ENCODE peak calls at places on chromosome 10, in seven cellular contexts. One of them, this sample, is unnamed.
A peak's percentile ranks its signal among the peaks of the same experiment; 100 is the strongest.

GRCh38 chr10:16120563-16120962 is 260.3 kb upstream of the MINDY3 start:
- DNase-seq in A549: no peak
- DNase-seq in tibial artery: no peak
- DNase-seq in CD8-positive, alpha-beta memory T cell: no peak
- DNase-seq in psoas muscle: no peak
- DNase-seq in SJSA1: no peak
- DNase-seq in DND-41: no peak
- DNase-seq in this sample: no peak

GRCh38 chr10:17633353-17633752 is 10.6 kb upstream of the STAM start:
- DNase-seq in A549: no peak
- DNase-seq in tibial artery: no peak
- DNase-seq in CD8-positive, alpha-beta memory T cell: no peak
- DNase-seq in psoas muscle: no peak
- DNase-seq in SJSA1: no peak
- DNase-seq in DND-41: no peak
- DNase-seq in this sample: no peak

GRCh38 chr10:97889461-97890265 is 40.0 kb downstream of the GOLGA7B start:
- DNase-seq in A549: peak; percentile 90
- DNase-seq in tibial artery: no peak
- DNase-seq in CD8-positive, alpha-beta memory T cell: no peak
- DNase-seq in psoas muscle: no peak
- DNase-seq in SJSA1: peak; percentile 76
- DNase-seq in DND-41: peak; percentile 28
- DNase-seq in this sample: peak; percentile 100

GRCh38 chr10:125409756-125410155 is 249.4 kb upstream of the CTBP2 start:
- DNase-seq in A549: no peak
- DNase-seq in tibial artery: no peak
- DNase-seq in CD8-positive, alpha-beta memory T cell: no peak
- DNase-seq in psoas muscle: no peak
- DNase-seq in SJSA1: no peak
- DNase-seq in DND-41: no peak
- DNase-seq in this sample: no peak

GRCh38 chr10:110413903-110414562 is 83.7 kb upstream of the DUSP5 start:
- DNase-seq in A549: no peak
- DNase-seq in tibial artery: no peak
- DNase-seq in CD8-positive, alpha-beta memory T cell: no peak
- DNase-seq in psoas muscle: no peak
- DNase-seq in SJSA1: no peak
- DNase-seq in DND-41: no peak
- DNase-seq in this sample: no peak

GRCh38 chr10:18140149-18140956 is at the start of gene CACNB2:
- DNase-seq in A549: no peak
- DNase-seq in tibial artery: peak; percentile 89
- DNase-seq in CD8-positive, alpha-beta memory T cell: no peak
- DNase-seq in psoas muscle: peak; percentile 38
- DNase-seq in SJSA1: no peak
- DNase-seq in DND-41: no peak
- DNase-seq in this sample: no peak

GRCh38 chr10:58856508-58857240 is 319.8 kb upstream of the PHYHIPL start:
- DNase-seq in A549: peak; percentile 87
- DNase-seq in tibial artery: peak; percentile 78
- DNase-seq in CD8-positive, alpha-beta memory T cell: no peak
- DNase-seq in psoas muscle: peak; percentile 37
- DNase-seq in SJSA1: peak; percentile 93
- DNase-seq in DND-41: no peak
- DNase-seq in this sample: peak; percentile 60

GRCh38 chr10:102629661-102630614 is 14.3 kb upstream of the TRIM8 start:
- DNase-seq in A549: no peak
- DNase-seq in tibial artery: no peak
- DNase-seq in CD8-positive, alpha-beta memory T cell: no peak
- DNase-seq in psoas muscle: peak; percentile 11
- DNase-seq in SJSA1: peak; percentile 91
- DNase-seq in DND-41: no peak
- DNase-seq in this sample: no peak

GRCh38 chr10:121838149-121838548 is 89.7 kb downstream of the ATE1 start:
- DNase-seq in A549: no peak
- DNase-seq in tibial artery: no peak
- DNase-seq in CD8-positive, alpha-beta memory T cell: no peak
- DNase-seq in psoas muscle: no peak
- DNase-seq in SJSA1: no peak
- DNase-seq in DND-41: no peak
- DNase-seq in this sample: no peak

GRCh38 chr10:106336874-106337273 is 827.6 kb downstream of the SORCS1 start:
- DNase-seq in A549: no peak
- DNase-seq in tibial artery: no peak
- DNase-seq in CD8-positive, alpha-beta memory T cell: no peak
- DNase-seq in psoas muscle: no peak
- DNase-seq in SJSA1: no peak
- DNase-seq in DND-41: no peak
- DNase-seq in this sample: no peak

GRCh38 chr10:87550741-87551140 is 46.0 kb downstream of the MINPP1 start:
- DNase-seq in A549: no peak
- DNase-seq in tibial artery: no peak
- DNase-seq in CD8-positive, alpha-beta memory T cell: no peak
- DNase-seq in psoas muscle: no peak
- DNase-seq in SJSA1: no peak
- DNase-seq in DND-41: no peak
- DNase-seq in this sample: no peak

GRCh38 chr10:30435068-30435422 is 1.1 kb downstream of the MAP3K8 start:
- DNase-seq in A549: no peak
- DNase-seq in tibial artery: no peak
- DNase-seq in CD8-positive, alpha-beta memory T cell: no peak
- DNase-seq in psoas muscle: peak; percentile 37
- DNase-seq in SJSA1: no peak
- DNase-seq in DND-41: no peak
- DNase-seq in this sample: no peak

GRCh38 chr10:72567884-72568283 is 58.0 kb downstream of the MICU1 start:
- DNase-seq in A549: peak; percentile 58
- DNase-seq in tibial artery: no peak
- DNase-seq in CD8-positive, alpha-beta memory T cell: no peak
- DNase-seq in psoas muscle: no peak
- DNase-seq in SJSA1: no peak
- DNase-seq in DND-41: no peak
- DNase-seq in this sample: no peak

GRCh38 chr10:23630880-23631279 is 192.0 kb downstream of the OTUD1 start:
- DNase-seq in A549: no peak
- DNase-seq in tibial artery: no peak
- DNase-seq in CD8-positive, alpha-beta memory T cell: no peak
- DNase-seq in psoas muscle: no peak
- DNase-seq in SJSA1: no peak
- DNase-seq in DND-41: no peak
- DNase-seq in this sample: no peak

GRCh38 chr10:125102821-125103220 is 57.5 kb downstream of the CTBP2 start:
- DNase-seq in A549: no peak
- DNase-seq in tibial artery: peak; percentile 50
- DNase-seq in CD8-positive, alpha-beta memory T cell: no peak
- DNase-seq in psoas muscle: no peak
- DNase-seq in SJSA1: no peak
- DNase-seq in DND-41: no peak
- DNase-seq in this sample: peak; percentile 17

GRCh38 chr10:73965890-73966768 is 31.8 kb upstream of the VCL start:
- DNase-seq in A549: peak; percentile 81
- DNase-seq in tibial artery: peak; percentile 95
- DNase-seq in CD8-positive, alpha-beta memory T cell: no peak
- DNase-seq in psoas muscle: peak; percentile 73
- DNase-seq in SJSA1: peak; percentile 97
- DNase-seq in DND-41: no peak
- DNase-seq in this sample: peak; percentile 38

GRCh38 chr10:133336131-133337078 is at the start of gene CALY:
- DNase-seq in A549: peak; percentile 72
- DNase-seq in tibial artery: no peak
- DNase-seq in CD8-positive, alpha-beta memory T cell: peak; percentile 93
- DNase-seq in psoas muscle: peak; percentile 24
- DNase-seq in SJSA1: no peak
- DNase-seq in DND-41: peak; percentile 59
- DNase-seq in this sample: no peak

GRCh38 chr10:75247797-75248196 is 12.0 kb upstream of the COMTD1 start:
- DNase-seq in A549: no peak
- DNase-seq in tibial artery: peak; percentile 45
- DNase-seq in CD8-positive, alpha-beta memory T cell: no peak
- DNase-seq in psoas muscle: no peak
- DNase-seq in SJSA1: no peak
- DNase-seq in DND-41: no peak
- DNase-seq in this sample: no peak

GRCh38 chr10:117373848-117374505 is 1.3 kb downstream of the PDZD8 start:
- DNase-seq in A549: peak; percentile 33
- DNase-seq in tibial artery: peak; percentile 78
- DNase-seq in CD8-positive, alpha-beta memory T cell: peak; percentile 38
- DNase-seq in psoas muscle: peak; percentile 55
- DNase-seq in SJSA1: peak; percentile 55
- DNase-seq in DND-41: peak; percentile 28
- DNase-seq in this sample: no peak

GRCh38 chr10:326350-326749 is 191.1 kb downstream of the ZMYND11 start:
- DNase-seq in A549: no peak
- DNase-seq in tibial artery: no peak
- DNase-seq in CD8-positive, alpha-beta memory T cell: no peak
- DNase-seq in psoas muscle: no peak
- DNase-seq in SJSA1: no peak
- DNase-seq in DND-41: peak; percentile 71
- DNase-seq in this sample: no peak

GRCh38 chr10:4498763-4499251 is 327.2 kb upstream of the AKR1E2 start:
- DNase-seq in A549: no peak
- DNase-seq in tibial artery: no peak
- DNase-seq in CD8-positive, alpha-beta memory T cell: no peak
- DNase-seq in psoas muscle: no peak
- DNase-seq in SJSA1: peak; percentile 58
- DNase-seq in DND-41: no peak
- DNase-seq in this sample: no peak

GRCh38 chr10:120012566-120012965 is 120.0 kb downstream of the SEC23IP start:
- DNase-seq in A549: no peak
- DNase-seq in tibial artery: no peak
- DNase-seq in CD8-positive, alpha-beta memory T cell: no peak
- DNase-seq in psoas muscle: no peak
- DNase-seq in SJSA1: no peak
- DNase-seq in DND-41: no peak
- DNase-seq in this sample: no peak
- H3K4me3 ChIP-seq in A549: no peak overlapping the region
- H3K4me3 ChIP-seq in tibial artery: no peak overlapping the region
- H3K4me3 ChIP-seq in CD8-positive, alpha-beta memory T cell: no peak overlapping the region
- H3K4me3 ChIP-seq in psoas muscle: no peak overlapping the region
- H3K4me3 ChIP-seq in SJSA1: no peak overlapping the region
- H3K4me3 ChIP-seq in DND-41: no peak overlapping the region
- H3K4me3 ChIP-seq in this sample: no peak overlapping the region

DNA sequence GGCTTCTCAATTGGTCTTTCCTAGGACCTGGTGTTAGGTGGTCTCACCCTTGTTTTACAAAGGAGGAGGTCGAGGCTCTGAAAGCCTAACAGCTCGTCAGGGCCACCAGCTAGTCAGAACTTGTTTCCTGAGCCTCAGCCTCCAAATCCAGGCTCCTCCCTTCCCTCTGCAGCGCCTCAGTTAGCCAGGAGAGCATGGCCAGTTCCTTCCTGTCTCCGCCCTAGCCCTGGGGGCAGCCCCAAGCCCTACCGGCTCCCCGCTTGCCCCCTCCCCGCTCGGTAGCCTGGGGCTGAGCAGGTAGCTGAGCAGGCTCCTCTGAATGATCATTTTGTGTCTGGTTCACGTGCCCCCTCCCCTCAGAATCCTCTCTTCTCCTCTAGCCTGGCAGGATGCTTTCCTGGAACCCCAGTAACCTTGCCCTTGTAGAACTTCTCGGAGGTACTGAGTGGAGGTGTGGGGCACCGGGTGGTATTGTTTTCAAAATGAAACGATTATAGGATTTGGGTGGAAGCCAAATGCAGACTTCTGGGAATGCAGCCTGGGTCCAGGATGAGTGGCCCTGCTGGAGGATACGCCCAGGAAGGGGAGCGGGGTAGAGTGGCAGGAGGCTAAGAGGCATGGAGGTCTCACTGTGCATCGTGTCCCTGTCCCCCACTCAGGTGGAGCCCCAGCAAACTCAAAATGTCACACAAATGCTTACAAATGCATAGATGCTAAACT is 109.3 kb upstream of the PPIF start:
- DNase-seq in A549: no peak
- DNase-seq in tibial artery: no peak
- DNase-seq in CD8-positive, alpha-beta memory T cell: no peak
- DNase-seq in psoas muscle: no peak
- DNase-seq in SJSA1: no peak
- DNase-seq in DND-41: no peak
- DNase-seq in this sample: no peak
- H3K4me1 ChIP-seq in A549: peaks cover 21% of the 10 kb centered on the region
- H3K4me1 ChIP-seq in tibial artery: peaks cover 23% of the 10 kb centered on the region
- H3K4me1 ChIP-seq in CD8-positive, alpha-beta memory T cell: peaks cover 8% of the 10 kb centered on the region
- H3K4me1 ChIP-seq in psoas muscle: peaks cover 39% of the 10 kb centered on the region
- H3K4me1 ChIP-seq in SJSA1: peaks cover 57% of the 10 kb centered on the region
- H3K4me1 ChIP-seq in DND-41: no peaks in the 10 kb centered on the region
- H3K4me1 ChIP-seq in this sample: peaks cover 46% of the 10 kb centered on the region

GRCh38 chr10:118595064-118595420 is 406 bp downstream of the PRLHR start:
- DNase-seq in A549: no peak
- DNase-seq in tibial artery: no peak
- DNase-seq in CD8-positive, alpha-beta memory T cell: no peak
- DNase-seq in psoas muscle: no peak
- DNase-seq in SJSA1: no peak
- DNase-seq in DND-41: no peak
- DNase-seq in this sample: no peak

GRCh38 chr10:118596426-118597124 is 1.1 kb upstream of the PRLHR start:
- DNase-seq in A549: no peak
- DNase-seq in tibial artery: no peak
- DNase-seq in CD8-positive, alpha-beta memory T cell: no peak
- DNase-seq in psoas muscle: no peak
- DNase-seq in SJSA1: no peak
- DNase-seq in DND-41: no peak
- DNase-seq in this sample: no peak

GRCh38 chr10:118594392-118595063 is 920 bp downstream of the PRLHR start:
- DNase-seq in A549: peak; percentile 53
- DNase-seq in tibial artery: no peak
- DNase-seq in CD8-positive, alpha-beta memory T cell: peak; percentile 45
- DNase-seq in psoas muscle: peak; percentile 51
- DNase-seq in SJSA1: no peak
- DNase-seq in DND-41: peak; percentile 7
- DNase-seq in this sample: no peak

GRCh38 chr10:118592675-118593330 is 2.6 kb downstream of the PRLHR start:
- DNase-seq in A549: no peak
- DNase-seq in tibial artery: no peak
- DNase-seq in CD8-positive, alpha-beta memory T cell: no peak
- DNase-seq in psoas muscle: no peak
- DNase-seq in SJSA1: no peak
- DNase-seq in DND-41: no peak
- DNase-seq in this sample: no peak

GRCh38 chr10:118595598-118596425 is at the start of gene PRLHR:
- DNase-seq in A549: peak; percentile 35
- DNase-seq in tibial artery: peak; percentile 63
- DNase-seq in CD8-positive, alpha-beta memory T cell: no peak
- DNase-seq in psoas muscle: no peak
- DNase-seq in SJSA1: no peak
- DNase-seq in DND-41: peak; percentile 13
- DNase-seq in this sample: no peak
- H3K4me3 ChIP-seq in A549: no peak within 1 kb of the TSS
- H3K4me3 ChIP-seq in tibial artery: no peak within 1 kb of the TSS
- H3K4me3 ChIP-seq in CD8-positive, alpha-beta memory T cell: no peak within 1 kb of the TSS
- H3K4me3 ChIP-seq in psoas muscle: no peak within 1 kb of the TSS
- H3K4me3 ChIP-seq in SJSA1: no peak within 1 kb of the TSS
- H3K4me3 ChIP-seq in DND-41: no peak within 1 kb of the TSS
- H3K4me3 ChIP-seq in this sample: no peak within 1 kb of the TSS

DNA sequence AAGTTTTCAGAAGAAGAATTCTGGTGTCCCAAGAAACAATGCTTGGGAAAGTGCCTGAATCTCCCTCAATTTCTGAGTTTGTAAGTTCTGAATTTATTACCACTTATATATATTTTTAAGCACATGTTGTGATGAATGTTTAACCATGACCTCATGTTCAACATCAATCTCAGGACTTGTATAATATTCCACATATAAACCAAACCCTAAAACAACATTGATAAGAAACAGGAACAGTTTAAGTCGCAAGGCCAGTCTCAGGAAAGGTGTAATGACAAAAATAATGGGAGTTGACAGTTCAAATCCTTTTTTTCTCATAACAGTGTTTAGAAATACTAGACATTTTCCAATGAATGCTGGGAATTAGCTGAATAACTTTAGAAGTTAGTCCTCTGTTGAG is 22.8 kb downstream of the NRP1 start:
- DNase-seq in A549: no peak
- DNase-seq in tibial artery: no peak
- DNase-seq in CD8-positive, alpha-beta memory T cell: no peak
- DNase-seq in psoas muscle: no peak
- DNase-seq in SJSA1: no peak
- DNase-seq in DND-41: no peak
- DNase-seq in this sample: no peak
- H3K4me1 ChIP-seq in A549: peaks cover 52% of the 10 kb centered on the region
- H3K4me1 ChIP-seq in tibial artery: peaks cover 16% of the 10 kb centered on the region
- H3K4me1 ChIP-seq in CD8-positive, alpha-beta memory T cell: no peaks in the 10 kb centered on the region
- H3K4me1 ChIP-seq in psoas muscle: peaks cover 28% of the 10 kb centered on the region
- H3K4me1 ChIP-seq in SJSA1: peaks cover 24% of the 10 kb centered on the region
- H3K4me1 ChIP-seq in DND-41: no peaks in the 10 kb centered on the region
- H3K4me1 ChIP-seq in this sample: peaks cover 15% of the 10 kb centered on the region